ENCODE peak calls at places on chromosomes 16 and 17, in six cellular contexts. E, C, Q, R, O and K are unnamed samples.

GRCh38 chr16:88593064-88593463 is 22.9 kb downstream of the ZC3H18 start:
- DNase-seq in E (no peak), C (no peak), Q (no peak), R (no peak), O (no peak), K (no peak)

GRCh38 chr17:80696456-80696855 is 151.8 kb downstream of the RPTOR start:
- DNase-seq in E (no peak), C (no peak), Q (no peak), R (no peak), O (no peak), K (no peak)

GRCh38 chr17:43543771-43544575 is 2.2 kb downstream of the ETV4 start:
- DNase-seq in E (no peak), C (no peak), Q (no peak), R (no peak), O (no peak), K (no peak)

GRCh38 chr17:2266045-2266864 is 37.3 kb downstream of the SMG6 start:
- DNase-seq in E (peak; percentile 76), C (no peak), Q (no peak), R (no peak), O (no peak), K (peak; percentile 74)

GRCh38 chr17:13562271-13562800 is 39.4 kb downstream of the HS3ST3A1 start:
- DNase-seq in E (no peak), C (no peak), Q (peak; percentile 97), R (peak; percentile 91), O (no peak), K (no peak)

GRCh38 chr17:50290074-50290702 is 15.9 kb downstream of the TMEM92 start:
- DNase-seq in E (no peak), C (no peak), Q (peak; percentile 99), R (peak; percentile 94), O (peak; percentile 95), K (no peak)

GRCh38 chr17:48427598-48427997 is 2.4 kb downstream of the SKAP1 start:
- DNase-seq in E (peak; percentile 64), C (peak; percentile 76), Q (no peak), R (peak; percentile 35), O (no peak), K (peak; percentile 43)

GRCh38 chr16:1846416-1846815 is 19.4 kb downstream of the FAHD1 start:
- DNase-seq in E (no peak), C (no peak), Q (no peak), R (no peak), O (no peak), K (no peak)

GRCh38 chr17:55237268-55237667 is 27.5 kb upstream of the HLF start:
- DNase-seq in E (no peak), C (peak; percentile 20), Q (no peak), R (no peak), O (no peak), K (no peak)

GRCh38 chr17:63519116-63519881 is 3.9 kb upstream of the KCNH6 start:
- DNase-seq in E (no peak), C (no peak), Q (no peak), R (no peak), O (no peak), K (no peak)

GRCh38 chr16:14502932-14503741 is 126.9 kb downstream of the PARN start:
- DNase-seq in E (no peak), C (no peak), Q (peak; percentile 88), R (peak; percentile 79), O (no peak), K (no peak)

GRCh38 chr17:57612202-57613071 is 132.7 kb downstream of the CCDC182 start:
- DNase-seq in E (no peak), C (peak; percentile 58), Q (no peak), R (no peak), O (no peak), K (no peak)

GRCh38 chr17:42436401-42436800 is 13.3 kb upstream of the CAVIN1 start:
- DNase-seq in E (no peak), C (no peak), Q (peak; percentile 85), R (no peak), O (peak; percentile 75), K (no peak)

GRCh38 chr16:30902070-30902972 is 5.9 kb downstream of the CTF1 start:
- DNase-seq in E (no peak), C (no peak), Q (peak; percentile 67), R (peak; percentile 76), O (peak; percentile 80), K (peak; percentile 48)